ENCODE peak calls at places on chromosomes 2 and 18, in nine cellular contexts. One of them, this sample, is unnamed.

GRCh38 chr2:51490576-51491234 is 458.8 kb upstream of the NRXN1 start:
- DNase-seq in foreskin fibroblast: no peak
- DNase-seq in IMR-90: no peak
- DNase-seq in epithelial cell of esophagus: no peak
- DNase-seq in SK-N-SH: peak; percentile 38
- DNase-seq in Jurkat, Clone E6-1: no peak
- DNase-seq in H7: no peak
- DNase-seq in AG04450: no peak
- DNase-seq in mammary epithelial cell: no peak
- DNase-seq in this sample: no peak

GRCh38 chr2:69375494-69376353 is 11.3 kb downstream of the GFPT1 start:
- DNase-seq in IMR-90: peak; percentile 27
- DNase-seq in H7: peak; percentile 64
- DNase-seq in AG04450: no peak
- DNase-seq in foreskin fibroblast: no peak
- DNase-seq in Jurkat, Clone E6-1: peak; percentile 55
- DNase-seq in SK-N-SH: peak; percentile 49
- DNase-seq in epithelial cell of esophagus: peak; percentile 46
- DNase-seq in mammary epithelial cell: peak; percentile 15
- DNase-seq in this sample: peak; percentile 39

GRCh38 chr2:22355816-22356433 is 1029.1 kb upstream of the KLHL29 start:
- DNase-seq in IMR-90: peak; percentile 4
- DNase-seq in SK-N-SH: peak; percentile 56
- DNase-seq in AG04450: no peak
- DNase-seq in epithelial cell of esophagus: peak; percentile 16
- DNase-seq in foreskin fibroblast: no peak
- DNase-seq in Jurkat, Clone E6-1: peak; percentile 21
- DNase-seq in mammary epithelial cell: no peak
- DNase-seq in H7: peak; percentile 28
- DNase-seq in this sample: peak; percentile 15

GRCh38 chr2:144381716-144382115 is 138.2 kb downstream of the ZEB2 start:
- DNase-seq in epithelial cell of esophagus: no peak
- DNase-seq in Jurkat, Clone E6-1: no peak
- DNase-seq in SK-N-SH: no peak
- DNase-seq in mammary epithelial cell: no peak
- DNase-seq in AG04450: no peak
- DNase-seq in foreskin fibroblast: no peak
- DNase-seq in IMR-90: no peak
- DNase-seq in H7: no peak
- DNase-seq in this sample: no peak

GRCh38 chr2:128791983-128792315 is 473.3 kb upstream of the HS6ST1 start:
- DNase-seq in IMR-90: no peak
- DNase-seq in AG04450: no peak
- DNase-seq in H7: no peak
- DNase-seq in mammary epithelial cell: no peak
- DNase-seq in Jurkat, Clone E6-1: no peak
- DNase-seq in epithelial cell of esophagus: no peak
- DNase-seq in foreskin fibroblast: no peak
- DNase-seq in SK-N-SH: no peak
- DNase-seq in this sample: no peak

GRCh38 chr18:36424741-36425142 is 127.2 kb downstream of the FHOD3 start:
- DNase-seq in foreskin fibroblast: no peak
- DNase-seq in IMR-90: no peak
- DNase-seq in Jurkat, Clone E6-1: no peak
- DNase-seq in H7: no peak
- DNase-seq in mammary epithelial cell: peak; percentile 63
- DNase-seq in AG04450: no peak
- DNase-seq in SK-N-SH: peak; percentile 24
- DNase-seq in epithelial cell of esophagus: peak; percentile 48
- DNase-seq in this sample: no peak

GRCh38 chr2:50535971-50536759 is 495.8 kb downstream of the NRXN1 start:
- DNase-seq in mammary epithelial cell: no peak
- DNase-seq in IMR-90: peak; percentile 55
- DNase-seq in AG04450: no peak
- DNase-seq in foreskin fibroblast: no peak
- DNase-seq in Jurkat, Clone E6-1: no peak
- DNase-seq in epithelial cell of esophagus: peak; percentile 50
- DNase-seq in SK-N-SH: peak; percentile 14
- DNase-seq in H7: no peak
- DNase-seq in this sample: peak; percentile 43

GRCh38 chr18:23204589-23205235 is 69.4 kb downstream of the CABLES1 start:
- DNase-seq in H7: no peak
- DNase-seq in epithelial cell of esophagus: peak; percentile 24
- DNase-seq in mammary epithelial cell: no peak
- DNase-seq in IMR-90: no peak
- DNase-seq in AG04450: no peak
- DNase-seq in foreskin fibroblast: no peak
- DNase-seq in SK-N-SH: no peak
- DNase-seq in Jurkat, Clone E6-1: no peak
- DNase-seq in this sample: no peak

GRCh38 chr2:45647986-45648520 is 3.4 kb upstream of the PRKCE start:
- DNase-seq in SK-N-SH: no peak
- DNase-seq in foreskin fibroblast: peak; percentile 21
- DNase-seq in mammary epithelial cell: no peak
- DNase-seq in epithelial cell of esophagus: no peak
- DNase-seq in Jurkat, Clone E6-1: no peak
- DNase-seq in AG04450: no peak
- DNase-seq in IMR-90: no peak
- DNase-seq in H7: no peak
- DNase-seq in this sample: no peak

GRCh38 chr18:28267276-28267675 is 90.3 kb upstream of the CDH2 start:
- DNase-seq in AG04450: no peak
- DNase-seq in epithelial cell of esophagus: peak; percentile 13
- DNase-seq in H7: no peak
- DNase-seq in SK-N-SH: no peak
- DNase-seq in mammary epithelial cell: no peak
- DNase-seq in IMR-90: no peak
- DNase-seq in foreskin fibroblast: no peak
- DNase-seq in Jurkat, Clone E6-1: no peak
- DNase-seq in this sample: no peak

GRCh38 chr2:68811364-68811763 is 59.8 kb downstream of the BMP10 start:
- DNase-seq in Jurkat, Clone E6-1: no peak
- DNase-seq in AG04450: no peak
- DNase-seq in foreskin fibroblast: no peak
- DNase-seq in mammary epithelial cell: peak; percentile 60
- DNase-seq in IMR-90: peak; percentile 23
- DNase-seq in SK-N-SH: no peak
- DNase-seq in epithelial cell of esophagus: peak; percentile 29
- DNase-seq in H7: no peak
- DNase-seq in this sample: no peak

GRCh38 chr2:45145073-45145899 is 136.0 kb upstream of the SIX2 start:
- DNase-seq in epithelial cell of esophagus: no peak
- DNase-seq in H7: no peak
- DNase-seq in AG04450: no peak
- DNase-seq in IMR-90: no peak
- DNase-seq in mammary epithelial cell: no peak
- DNase-seq in foreskin fibroblast: no peak
- DNase-seq in Jurkat, Clone E6-1: no peak
- DNase-seq in SK-N-SH: no peak
- DNase-seq in this sample: no peak

GRCh38 chr2:7899241-7899640 is 782.6 kb upstream of the ID2 start:
- DNase-seq in IMR-90: no peak
- DNase-seq in foreskin fibroblast: no peak
- DNase-seq in Jurkat, Clone E6-1: peak; percentile 47
- DNase-seq in epithelial cell of esophagus: no peak
- DNase-seq in SK-N-SH: peak; percentile 36
- DNase-seq in AG04450: no peak
- DNase-seq in H7: no peak
- DNase-seq in mammary epithelial cell: no peak
- DNase-seq in this sample: no peak

GRCh38 chr2:64485961-64486360 is 32.0 kb downstream of the LGALSL start:
- DNase-seq in H7: no peak
- DNase-seq in foreskin fibroblast: no peak
- DNase-seq in epithelial cell of esophagus: peak; percentile 93
- DNase-seq in IMR-90: no peak
- DNase-seq in mammary epithelial cell: peak; percentile 93
- DNase-seq in Jurkat, Clone E6-1: no peak
- DNase-seq in AG04450: no peak
- DNase-seq in SK-N-SH: no peak
- DNase-seq in this sample: peak; percentile 77

GRCh38 chr2:47221039-47221438 is 65.9 kb upstream of the STPG4 start:
- DNase-seq in SK-N-SH: no peak
- DNase-seq in foreskin fibroblast: peak; percentile 36
- DNase-seq in IMR-90: peak; percentile 87
- DNase-seq in H7: no peak
- DNase-seq in Jurkat, Clone E6-1: no peak
- DNase-seq in mammary epithelial cell: no peak
- DNase-seq in AG04450: peak; percentile 54
- DNase-seq in epithelial cell of esophagus: no peak
- DNase-seq in this sample: no peak

GRCh38 chr2:48430528-48430927 is 99.4 kb upstream of the STON1 start:
- DNase-seq in epithelial cell of esophagus: no peak
- DNase-seq in Jurkat, Clone E6-1: no peak
- DNase-seq in IMR-90: no peak
- DNase-seq in mammary epithelial cell: no peak
- DNase-seq in foreskin fibroblast: no peak
- DNase-seq in SK-N-SH: no peak
- DNase-seq in H7: no peak
- DNase-seq in AG04450: no peak
- DNase-seq in this sample: no peak

GRCh38 chr18:13382990-13383821 is 164.6 kb downstream of the LDLRAD4 start:
- DNase-seq in epithelial cell of esophagus: no peak
- DNase-seq in AG04450: no peak
- DNase-seq in foreskin fibroblast: no peak
- DNase-seq in IMR-90: no peak
- DNase-seq in mammary epithelial cell: no peak
- DNase-seq in Jurkat, Clone E6-1: no peak
- DNase-seq in SK-N-SH: no peak
- DNase-seq in H7: no peak
- DNase-seq in this sample: no peak

GRCh38 chr2:215693269-215693998 is 257.6 kb upstream of the FN1 start:
- DNase-seq in mammary epithelial cell: peak; percentile 68
- DNase-seq in epithelial cell of esophagus: peak; percentile 47
- DNase-seq in AG04450: no peak
- DNase-seq in foreskin fibroblast: peak; percentile 77
- DNase-seq in SK-N-SH: no peak
- DNase-seq in Jurkat, Clone E6-1: no peak
- DNase-seq in IMR-90: peak; percentile 89
- DNase-seq in H7: no peak
- DNase-seq in this sample: peak; percentile 88

GRCh38 chr2:134549104-134549503 is 169.7 kb downstream of the TMEM163 start:
- DNase-seq in IMR-90: peak; percentile 45
- DNase-seq in Jurkat, Clone E6-1: no peak
- DNase-seq in foreskin fibroblast: peak; percentile 9
- DNase-seq in SK-N-SH: no peak
- DNase-seq in epithelial cell of esophagus: peak; percentile 71
- DNase-seq in H7: no peak
- DNase-seq in AG04450: no peak
- DNase-seq in mammary epithelial cell: peak; percentile 62
- DNase-seq in this sample: peak; percentile 69

GRCh38 chr2:163644238-163644637 is 91.6 kb downstream of the FIGN start:
- DNase-seq in H7: no peak
- DNase-seq in AG04450: no peak
- DNase-seq in SK-N-SH: no peak
- DNase-seq in Jurkat, Clone E6-1: no peak
- DNase-seq in mammary epithelial cell: no peak
- DNase-seq in epithelial cell of esophagus: no peak
- DNase-seq in IMR-90: no peak
- DNase-seq in foreskin fibroblast: no peak
- DNase-seq in this sample: no peak

GRCh38 chr2:220432645-220433044 is 805.2 kb downstream of the SLC4A3 start:
- DNase-seq in IMR-90: no peak
- DNase-seq in epithelial cell of esophagus: no peak
- DNase-seq in Jurkat, Clone E6-1: no peak
- DNase-seq in SK-N-SH: no peak
- DNase-seq in H7: no peak
- DNase-seq in AG04450: no peak
- DNase-seq in mammary epithelial cell: no peak
- DNase-seq in foreskin fibroblast: no peak
- DNase-seq in this sample: no peak

GRCh38 chr2:29627366-29627765 is 294.0 kb downstream of the ALK start:
- DNase-seq in AG04450: peak; percentile 85
- DNase-seq in foreskin fibroblast: peak; percentile 73
- DNase-seq in mammary epithelial cell: no peak
- DNase-seq in H7: no peak
- DNase-seq in IMR-90: peak; percentile 91
- DNase-seq in Jurkat, Clone E6-1: no peak
- DNase-seq in SK-N-SH: no peak
- DNase-seq in epithelial cell of esophagus: peak; percentile 74
- DNase-seq in this sample: peak; percentile 71
- H3K4me3 ChIP-seq in AG04450: no peak overlapping the region
- H3K4me3 ChIP-seq in foreskin fibroblast: no peak overlapping the region
- H3K4me3 ChIP-seq in mammary epithelial cell: no peak overlapping the region
- H3K4me3 ChIP-seq in H7: no peak overlapping the region
- H3K4me3 ChIP-seq in IMR-90: no peak overlapping the region
- H3K4me3 ChIP-seq in Jurkat, Clone E6-1: no peak overlapping the region
- H3K4me3 ChIP-seq in SK-N-SH: no peak overlapping the region
- H3K4me3 ChIP-seq in epithelial cell of esophagus: no peak overlapping the region
- H3K4me3 ChIP-seq in this sample: no peak overlapping the region

GRCh38 chr2:212914392-212914791 is 237.0 kb downstream of the IKZF2 start:
- DNase-seq in SK-N-SH: no peak
- DNase-seq in foreskin fibroblast: no peak
- DNase-seq in AG04450: no peak
- DNase-seq in H7: no peak
- DNase-seq in Jurkat, Clone E6-1: no peak
- DNase-seq in mammary epithelial cell: no peak
- DNase-seq in epithelial cell of esophagus: peak; percentile 49
- DNase-seq in IMR-90: peak; percentile 33
- DNase-seq in this sample: peak; percentile 60
- H3K4me3 ChIP-seq in SK-N-SH: no peak overlapping the region
- H3K4me3 ChIP-seq in foreskin fibroblast: no peak overlapping the region
- H3K4me3 ChIP-seq in AG04450: no peak overlapping the region
- H3K4me3 ChIP-seq in H7: no peak overlapping the region
- H3K4me3 ChIP-seq in Jurkat, Clone E6-1: no peak overlapping the region
- H3K4me3 ChIP-seq in mammary epithelial cell: no peak overlapping the region
- H3K4me3 ChIP-seq in epithelial cell of esophagus: no peak overlapping the region
- H3K4me3 ChIP-seq in IMR-90: no peak overlapping the region
- H3K4me3 ChIP-seq in this sample: no peak overlapping the region

GRCh38 chr2:160666677-160667061 is 173.1 kb upstream of the RBMS1 start:
- DNase-seq in SK-N-SH: no peak
- DNase-seq in mammary epithelial cell: no peak
- DNase-seq in Jurkat, Clone E6-1: no peak
- DNase-seq in epithelial cell of esophagus: no peak
- DNase-seq in IMR-90: no peak
- DNase-seq in H7: no peak
- DNase-seq in foreskin fibroblast: peak; percentile 59
- DNase-seq in AG04450: peak; percentile 13
- DNase-seq in this sample: no peak
- H3K4me3 ChIP-seq in SK-N-SH: peak overlapping the region; percentile 45
- H3K4me3 ChIP-seq in mammary epithelial cell: no peak overlapping the region
- H3K4me3 ChIP-seq in Jurkat, Clone E6-1: no peak overlapping the region
- H3K4me3 ChIP-seq in epithelial cell of esophagus: no peak overlapping the region
- H3K4me3 ChIP-seq in IMR-90: peak overlapping the region; percentile 12
- H3K4me3 ChIP-seq in H7: no peak overlapping the region
- H3K4me3 ChIP-seq in foreskin fibroblast: peak overlapping the region; percentile 13
- H3K4me3 ChIP-seq in AG04450: peak overlapping the region; percentile 36
- H3K4me3 ChIP-seq in this sample: no peak overlapping the region

GRCh38 chr18:32095156-32095555 is 3.5 kb downstream of the RNF138 start:
- DNase-seq in SK-N-SH: no peak
- DNase-seq in IMR-90: no peak
- DNase-seq in foreskin fibroblast: peak; percentile 1
- DNase-seq in epithelial cell of esophagus: no peak
- DNase-seq in H7: no peak
- DNase-seq in Jurkat, Clone E6-1: no peak
- DNase-seq in AG04450: no peak
- DNase-seq in mammary epithelial cell: no peak
- DNase-seq in this sample: no peak
- H3K4me3 ChIP-seq in SK-N-SH: no peak overlapping the region
- H3K4me3 ChIP-seq in IMR-90: no peak overlapping the region
- H3K4me3 ChIP-seq in foreskin fibroblast: no peak overlapping the region
- H3K4me3 ChIP-seq in epithelial cell of esophagus: no peak overlapping the region
- H3K4me3 ChIP-seq in H7: no peak overlapping the region
- H3K4me3 ChIP-seq in Jurkat, Clone E6-1: no peak overlapping the region
- H3K4me3 ChIP-seq in AG04450: no peak overlapping the region
- H3K4me3 ChIP-seq in mammary epithelial cell: no peak overlapping the region
- H3K4me3 ChIP-seq in this sample: no peak overlapping the region